ENCODE peak calls at places on chromosome 15, in four cellular contexts. Z is spleen, O is SK-N-SH, X is esophagus muscularis mucosa. I is an unnamed sample.

GRCh38 chr15:53558384-53558783 is 201.1 kb downstream of the WDR72 start:
- DNase-seq in O (no peak), X (no peak), Z (no peak), I (no peak)

GRCh38 chr15:88912500-88912921 is 668 bp downstream of the MFGE8 start:
- DNase-seq in X (no peak), Z (no peak), O (peak), I (no peak)

GRCh38 chr15:81523867-81524266 is 149.9 kb upstream of the TMC3 start:
- DNase-seq in Z (no peak), O (no peak), X (no peak), I (no peak)

GRCh38 chr15:49865925-49866757 is 245.3 kb downstream of the DTWD1 start:
- DNase-seq in X (peak), O (no peak), Z (no peak), I (no peak)

GRCh38 chr15:49370782-49371181 is 52.3 kb upstream of the FGF7 start:
- DNase-seq in O (no peak), X (no peak), Z (no peak), I (no peak)

GRCh38 chr15:89958107-89958805 is 42.9 kb upstream of the ZNF710 start:
- DNase-seq in X (no peak), O (no peak), Z (no peak), I (peak)

GRCh38 chr15:52780172-52780980 is 9.8 kb downstream of the ONECUT1 start:
- DNase-seq in Z (peak), X (no peak), O (peak), I (peak)

GRCh38 chr15:27949089-27949488 is 150.0 kb downstream of the OCA2 start:
- DNase-seq in Z (no peak), O (no peak), X (no peak), I (no peak)

GRCh38 chr15:40087991-40088928 is 20.4 kb downstream of the BMF start:
- DNase-seq in O (peak), Z (peak), X (no peak), I (no peak)

GRCh38 chr15:58748040-58748786 is 1.3 kb downstream of the ADAM10 start:
- DNase-seq in O (no peak), Z (no peak), X (no peak), I (no peak)

GRCh38 chr15:38378162-38378560 is 75.8 kb upstream of the FAM98B start:
- DNase-seq in O (no peak), X (no peak), Z (no peak), I (no peak)

GRCh38 chr15:40847225-40847961 is 3.5 kb downstream of the SPINT1 start:
- DNase-seq in Z (peak), X (no peak), O (peak), I (peak)

GRCh38 chr15:74804935-74805334 is 7.7 kb upstream of the LMAN1L start:
- DNase-seq in O (no peak), X (no peak), Z (no peak), I (no peak)
- TF ChIP-seq POLR2AphosphoS5 in O (no peak), X (no peak), Z (no peak), I (no peak)

GRCh38 chr15:63063877-63064409 is 21.4 kb downstream of the TPM1 start:
- DNase-seq in X (no peak), O (no peak), Z (no peak), I (no peak)

GRCh38 chr15:63065262-63066234 is 23.0 kb downstream of the TPM1 start:
- DNase-seq in X (no peak), O (no peak), Z (no peak), I (peak)

GRCh38 chr15:63067976-63068743 is 25.6 kb downstream of the TPM1 start:
- DNase-seq in O (no peak), X (no peak), Z (no peak), I (no peak)

GRCh38 chr15:63063164-63063756 is 20.7 kb downstream of the TPM1 start:
- DNase-seq in X (no peak), O (no peak), Z (no peak), I (no peak)

GRCh38 chr15:63066302-63066701 is 23.8 kb downstream of the TPM1 start:
- DNase-seq in X (no peak), O (no peak), Z (no peak), I (no peak)
- H3K27ac ChIP-seq in X (peak), O (peak), Z (no peak), I (no peak)

GRCh38 chr15:25830844-25831443 is 32.2 kb downstream of the ATP10A start:
- DNase-seq in O (no peak), X (no peak), Z (no peak), I (no peak)
- TF ChIP-seq POLR2AphosphoS5 in O (no peak), X (peak), Z (no peak), I (peak)

GRCh38 chr15:43465105-43465504 is 27.9 kb downstream of the TP53BP1 start:
- DNase-seq in X (no peak), O (no peak), Z (no peak), I (no peak)
- H3K27ac ChIP-seq in X (no peak), O (no peak), Z (no peak), I (no peak)

GRCh38 chr15:99613887-99614642 is 48.3 kb downstream of the MEF2A start:
- DNase-seq in O (no peak), Z (no peak), X (no peak), I (no peak)
- TF ChIP-seq POLR2AphosphoS5 in O (no peak), Z (no peak), X (no peak), I (no peak)

DNA sequence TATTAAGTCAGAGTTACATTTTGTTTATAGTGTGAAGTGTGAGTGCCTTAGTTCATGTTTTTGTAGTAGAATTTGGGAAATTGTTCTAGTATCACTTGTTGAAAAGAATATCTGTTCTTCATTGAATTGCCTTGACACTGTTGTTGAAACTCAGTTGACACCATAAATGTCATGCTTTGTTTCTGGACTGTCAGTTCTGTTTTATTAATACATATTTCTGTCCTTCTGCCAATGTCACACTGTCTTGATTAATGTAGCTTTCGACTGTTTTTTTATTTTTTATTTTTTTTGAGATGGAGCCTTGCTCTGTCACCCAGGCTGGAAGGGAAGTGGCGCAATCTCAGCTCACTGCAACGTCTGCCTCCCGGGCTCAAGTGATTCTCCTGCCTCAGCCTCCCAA is 59.1 kb downstream of the CHD2 start:
- DNase-seq in O (no peak), Z (no peak), X (no peak), I (no peak)
- H3K27ac ChIP-seq in O (no peak), Z (peak), X (no peak), I (no peak)

GRCh38 chr15:68781766-68782588 is 38.7 kb downstream of the ANP32A start:
- DNase-seq in Z (peak), O (no peak), X (no peak), I (no peak)
- TF ChIP-seq POLR2AphosphoS5 in Z (peak), O (no peak), X (peak), I (peak)

GRCh38 chr15:98898122-98898521 is 109.5 kb downstream of the PGPEP1L start:
- DNase-seq in O (no peak), Z (no peak), X (no peak), I (no peak)
- H3K27ac ChIP-seq in O (peak), Z (no peak), X (no peak), I (no peak)

GRCh38 chr15:34838282-34838681 is 42.9 kb upstream of the ACTC1 start:
- DNase-seq in Z (no peak), X (no peak), O (no peak), I (no peak)

GRCh38 chr15:34841220-34841841 is 46.0 kb upstream of the ACTC1 start:
- DNase-seq in X (no peak), O (no peak), Z (no peak), I (no peak)

GRCh38 chr15:34837246-34838016 is 42.1 kb upstream of the ACTC1 start:
- DNase-seq in X (no peak), Z (no peak), O (no peak), I (no peak)
- TF ChIP-seq POLR2AphosphoS5 in X (no peak), Z (no peak), O (peak), I (no peak)

DNA sequence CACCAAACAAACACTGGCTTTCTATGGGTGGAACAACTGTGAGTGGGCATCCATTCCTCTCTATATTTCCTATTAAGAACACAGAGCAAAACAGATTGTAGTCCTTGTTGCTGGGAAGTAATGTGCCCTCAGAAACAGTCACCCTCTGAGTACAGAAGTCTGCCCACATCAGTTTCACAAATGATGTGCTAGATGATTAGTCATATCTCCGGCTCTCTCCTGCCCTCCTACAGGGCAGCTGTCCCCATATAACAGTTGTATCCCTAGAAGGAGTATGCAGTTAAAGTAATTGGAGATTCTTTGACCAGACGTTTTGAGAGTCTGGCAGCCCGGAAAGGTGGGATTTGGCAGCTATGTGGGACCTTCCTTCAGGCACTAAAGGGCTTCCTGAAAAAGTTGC is 159.9 kb downstream of the APBA2 start:
- DNase-seq in X (no peak), Z (peak), O (no peak), I (no peak)
- H3K27ac ChIP-seq in X (no peak), Z (no peak), O (no peak), I (no peak)